ENCODE peak calls at places on chromosomes 12 and 14, in ten cellular contexts. G is SJSA1; J is tibial artery; W is tibial nerve; P is CD8-positive, alpha-beta T cell; Z is effector memory CD4-positive, alpha-beta T cell; R is mesendoderm; D is heart left ventricle; K is ascending aorta; M is testis. V is an unnamed sample.

GRCh38 chr12:30754383-30754749 is 385 bp downstream of the CAPRIN2 start:
- DNase-seq in P (peak; percentile 52), Z (no peak), W (peak; percentile 5), K (no peak), D (no peak), M (no peak), R (no peak), J (no peak), G (no peak), V (no peak)

GRCh38 chr14:95322646-95323045 is 2.9 kb upstream of the CLMN start:
- DNase-seq in R (no peak), D (no peak), K (no peak), W (no peak), M (no peak), P (no peak), G (no peak), J (no peak), Z (no peak), V (no peak)

GRCh38 chr12:88816201-88816600 is 235.9 kb upstream of the KITLG start:
- DNase-seq in G (no peak), R (no peak), J (no peak), M (no peak), K (no peak), W (no peak), D (no peak), Z (no peak), P (no peak), V (no peak)

GRCh38 chr14:53539489-53540126 is 386.5 kb upstream of the DDHD1 start:
- DNase-seq in M (peak; percentile 84), R (peak; percentile 87), W (peak; percentile 81), D (peak; percentile 73), P (peak; percentile 29), K (no peak), G (peak; percentile 65), Z (no peak), J (peak; percentile 82), V (peak; percentile 78)

GRCh38 chr12:7061138-7061537 is 620 bp downstream of the C1S start:
- DNase-seq in J (no peak), K (no peak), D (no peak), M (no peak), R (peak; percentile 14), Z (no peak), G (no peak), W (no peak), P (no peak), V (no peak)

GRCh38 chr14:38254565-38255407 is 1.1 kb downstream of the CLEC14A start:
- DNase-seq in D (no peak), K (no peak), J (no peak), G (no peak), P (no peak), R (peak; percentile 67), W (no peak), Z (no peak), M (no peak), V (no peak)

GRCh38 chr14:59342516-59343484 is 122.4 kb downstream of the GPR135 start:
- DNase-seq in J (no peak), W (no peak), P (no peak), D (no peak), R (peak; percentile 64), K (no peak), M (no peak), Z (no peak), G (no peak), V (no peak)

GRCh38 chr14:23352506-23353432 is at the start of gene SLC22A17:
- DNase-seq in R (peak; percentile 96), J (peak; percentile 88), Z (no peak), G (peak; percentile 21), W (peak; percentile 72), K (no peak), M (peak; percentile 90), P (peak; percentile 51), D (peak; percentile 85), V (no peak)

GRCh38 chr14:31026395-31027096 is 367 bp upstream of the STRN3 start:
- DNase-seq in M (peak; percentile 99), W (peak; percentile 91), Z (peak; percentile 81), R (peak; percentile 98), D (peak; percentile 97), G (peak; percentile 97), P (peak; percentile 91), J (peak; percentile 99), K (peak; percentile 89), V (peak; percentile 95)
- H3K4me1 ChIP-seq in M (peaks cover 17% of the 10 kb centered on the region), W (peaks cover 40% of the 10 kb centered on the region), Z (peaks cover 13% of the 10 kb centered on the region), R (peaks cover 7% of the 10 kb centered on the region), D (peaks cover 31% of the 10 kb centered on the region), G (peaks cover 6% of the 10 kb centered on the region), P (peaks cover 25% of the 10 kb centered on the region), J (peaks cover 13% of the 10 kb centered on the region), K (no peaks in the 10 kb centered on the region), V (peaks cover 25% of the 10 kb centered on the region)

GRCh38 chr14:103551338-103551762 is 11.1 kb downstream of the BAG5 start:
- DNase-seq in R (no peak), D (peak; percentile 78), G (no peak), M (peak; percentile 86), P (no peak), W (no peak), J (peak; percentile 97), Z (no peak), K (peak; percentile 53), V (no peak)

GRCh38 chr14:103548463-103549351 is 13.8 kb downstream of the BAG5 start:
- DNase-seq in P (no peak), R (no peak), M (no peak), J (peak; percentile 65), W (no peak), G (no peak), Z (no peak), K (no peak), D (no peak), V (no peak)

GRCh38 chr14:103549361-103550311 is 12.8 kb downstream of the BAG5 start:
- DNase-seq in J (peak; percentile 72), R (no peak), P (no peak), W (no peak), Z (no peak), G (no peak), D (peak; percentile 77), K (no peak), M (peak; percentile 73), V (no peak)

GRCh38 chr14:103552011-103552797 is 10.3 kb downstream of the BAG5 start:
- DNase-seq in R (no peak), M (peak; percentile 73), K (no peak), W (no peak), Z (no peak), P (no peak), D (no peak), J (peak; percentile 90), G (no peak), V (no peak)

DNA sequence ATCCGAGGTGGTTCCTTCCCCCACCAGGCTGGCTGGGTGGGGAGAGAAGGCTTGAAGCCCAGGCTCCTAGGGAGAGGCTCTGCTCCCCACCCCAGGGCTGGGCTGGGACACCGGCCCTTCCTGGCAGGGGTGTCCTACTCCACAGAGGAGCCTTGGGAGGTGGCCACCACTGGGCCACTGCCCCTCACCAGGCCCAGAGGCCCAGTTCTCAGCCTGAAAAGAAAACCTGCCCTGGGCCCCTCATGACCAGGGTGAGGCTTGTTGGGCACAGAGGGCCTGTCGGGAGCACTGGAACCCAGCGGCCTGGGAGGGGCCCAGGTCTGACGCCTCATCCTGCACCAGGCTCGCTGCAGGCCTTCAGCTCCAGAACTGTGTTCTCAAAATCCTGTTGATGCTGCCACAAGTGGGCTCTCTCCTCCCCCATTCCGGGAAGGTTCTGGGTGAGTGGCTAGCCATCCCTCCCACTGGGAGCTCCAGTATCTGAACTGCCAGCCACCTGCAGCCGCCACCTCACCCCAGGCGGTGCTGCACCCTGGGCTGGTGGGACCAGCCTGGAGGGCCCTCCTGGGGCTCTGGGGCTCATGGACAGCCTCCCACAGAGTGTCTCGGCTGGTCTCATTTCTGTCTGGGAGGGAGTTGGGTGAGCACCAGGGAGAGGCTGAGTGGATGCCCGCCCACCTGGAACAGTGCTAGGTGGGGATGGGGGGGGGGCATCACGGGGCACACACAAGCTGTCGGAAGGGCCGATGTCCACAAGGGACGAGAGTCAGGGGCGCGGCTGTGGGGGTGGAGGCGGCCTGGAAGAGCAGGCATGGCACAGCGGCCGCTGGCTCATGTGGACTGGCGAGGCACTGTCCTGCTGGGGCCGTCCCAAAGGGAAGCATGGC is 11.8 kb downstream of the BAG5 start:
- DNase-seq in Z (no peak), W (no peak), G (no peak), D (no peak), K (no peak), J (peak; percentile 84), R (no peak), M (no peak), P (no peak), V (no peak)
- H3K4me1 ChIP-seq in Z (no peaks in the 10 kb centered on the region), W (peaks cover 80% of the 10 kb centered on the region), G (peaks cover 10% of the 10 kb centered on the region), D (peaks cover 61% of the 10 kb centered on the region), K (peaks cover 19% of the 10 kb centered on the region), J (peaks cover 66% of the 10 kb centered on the region), R (no peaks in the 10 kb centered on the region), M (peaks cover 39% of the 10 kb centered on the region), P (peaks cover 5% of the 10 kb centered on the region), V (no peaks in the 10 kb centered on the region)

GRCh38 chr12:131370791-131371579 is 339.9 kb upstream of the SFSWAP start:
- DNase-seq in P (no peak), Z (no peak), D (no peak), G (no peak), R (no peak), K (no peak), M (peak; percentile 11), J (peak; percentile 27), W (no peak), V (no peak)

GRCh38 chr12:131371580-131372475 is 339.1 kb upstream of the SFSWAP start:
- DNase-seq in K (no peak), G (no peak), W (no peak), P (no peak), Z (no peak), M (peak; percentile 12), J (peak; percentile 42), R (no peak), D (no peak), V (no peak)

GRCh38 chr12:131368073-131369071 is 342.5 kb upstream of the SFSWAP start:
- DNase-seq in Z (no peak), R (no peak), K (no peak), J (no peak), P (no peak), G (no peak), D (no peak), W (no peak), M (peak; percentile 14), V (no peak)

GRCh38 chr12:131370321-131370720 is 340.6 kb upstream of the SFSWAP start:
- DNase-seq in P (no peak), K (no peak), D (no peak), R (no peak), M (peak; percentile 11), G (no peak), Z (no peak), W (no peak), J (peak; percentile 28), V (no peak)

GRCh38 chr12:131369094-131369845 is 341.6 kb upstream of the SFSWAP start:
- DNase-seq in M (peak; percentile 12), Z (no peak), K (no peak), G (no peak), R (no peak), P (no peak), W (no peak), D (no peak), J (peak; percentile 20), V (no peak)
- H3K4me1 ChIP-seq in M (peaks cover 27% of the 10 kb centered on the region), Z (no peaks in the 10 kb centered on the region), K (no peaks in the 10 kb centered on the region), G (no peaks in the 10 kb centered on the region), R (no peaks in the 10 kb centered on the region), P (no peaks in the 10 kb centered on the region), W (peaks cover 33% of the 10 kb centered on the region), D (no peaks in the 10 kb centered on the region), J (no peaks in the 10 kb centered on the region), V (no peaks in the 10 kb centered on the region)

DNA sequence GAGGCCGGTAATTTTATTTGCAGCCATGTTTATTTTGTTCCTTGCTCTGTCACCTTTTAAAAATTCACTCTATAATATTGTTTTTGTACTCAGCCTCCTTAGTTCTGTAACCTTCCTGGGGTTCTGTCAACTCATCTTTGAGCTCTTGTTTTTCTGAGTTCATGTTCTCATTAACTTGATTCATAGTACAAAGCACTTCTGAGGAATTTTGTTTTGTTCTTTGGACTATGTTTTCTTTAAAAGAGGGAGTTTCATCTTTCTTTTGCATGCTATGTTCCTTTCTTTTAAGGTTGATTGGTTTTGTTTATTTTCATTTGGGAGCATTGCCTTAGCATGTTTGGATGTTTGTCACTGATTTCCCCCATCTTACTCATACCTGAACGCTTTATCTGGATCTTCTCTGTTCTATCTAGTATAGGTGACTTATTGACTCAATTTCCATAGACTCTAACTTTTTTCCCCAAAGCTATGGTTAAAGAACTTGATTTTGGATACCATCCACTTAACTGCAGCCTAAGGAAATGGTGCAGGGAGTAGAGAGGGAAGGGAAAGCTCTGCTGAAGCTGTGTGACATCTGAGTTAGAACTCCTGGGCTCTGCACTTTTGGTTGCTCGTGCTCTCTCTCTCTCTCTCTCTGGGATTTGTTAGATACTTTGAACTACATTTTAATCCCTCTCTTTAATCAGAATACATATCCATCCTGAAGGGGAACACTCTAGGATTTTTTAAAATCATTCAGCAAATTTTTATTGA is 268.5 kb downstream of the PAWR start:
- DNase-seq in G (peak; percentile 89), P (no peak), K (no peak), M (no peak), R (no peak), Z (no peak), J (no peak), D (no peak), W (no peak), V (no peak)
- H3K4me1 ChIP-seq in G (peaks cover 75% of the 10 kb centered on the region), P (no peaks in the 10 kb centered on the region), K (peaks cover 6% of the 10 kb centered on the region), M (peaks cover 10% of the 10 kb centered on the region), R (no peaks in the 10 kb centered on the region), Z (no peaks in the 10 kb centered on the region), J (peaks cover 25% of the 10 kb centered on the region), D (peaks cover 7% of the 10 kb centered on the region), W (peaks cover 59% of the 10 kb centered on the region), V (no peaks in the 10 kb centered on the region)